ENCODE peak calls at places on chromosomes 4 and X, in five cellular contexts. One of them, this sample, is unnamed.

GRCh38 chr4:7320413-7320812 is 114.3 kb downstream of the PSAPL1 start:
- DNase-seq in Right ventricle myocardium superior: no peak
- DNase-seq in NCI-H1105 treated with DMSO at 0.1 percent for 48 hours: peak
- DNase-seq in endodermal cell: no peak
- DNase-seq in NCI-H1092: no peak
- DNase-seq in this sample: peak

GRCh38 chr4:77012726-77013125 is 63.1 kb downstream of the CCNI start:
- DNase-seq in Right ventricle myocardium superior: peak
- DNase-seq in endodermal cell: no peak
- DNase-seq in NCI-H1105 treated with DMSO at 0.1 percent for 48 hours: no peak
- DNase-seq in NCI-H1092: no peak
- DNase-seq in this sample: no peak

GRCh38 chrX:35670894-35671293 is 127.2 kb upstream of the MAGEB16 start:
- DNase-seq in NCI-H1105 treated with DMSO at 0.1 percent for 48 hours: no peak
- DNase-seq in Right ventricle myocardium superior: no peak
- DNase-seq in endodermal cell: no peak
- DNase-seq in NCI-H1092: no peak
- DNase-seq in this sample: no peak

GRCh38 chr4:41209901-41210300 is 4.4 kb downstream of the APBB2 start:
- DNase-seq in endodermal cell: no peak
- DNase-seq in NCI-H1105 treated with DMSO at 0.1 percent for 48 hours: no peak
- DNase-seq in Right ventricle myocardium superior: no peak
- DNase-seq in NCI-H1092: no peak
- DNase-seq in this sample: no peak

GRCh38 chr4:53147179-53147578 is 218.7 kb downstream of the SCFD2 start:
- DNase-seq in NCI-H1092: no peak
- DNase-seq in NCI-H1105 treated with DMSO at 0.1 percent for 48 hours: no peak
- DNase-seq in Right ventricle myocardium superior: no peak
- DNase-seq in endodermal cell: no peak
- DNase-seq in this sample: no peak

GRCh38 chr4:6124386-6125102 is 75.8 kb downstream of the JAKMIP1 start:
- DNase-seq in NCI-H1092: no peak
- DNase-seq in Right ventricle myocardium superior: no peak
- DNase-seq in endodermal cell: peak
- DNase-seq in NCI-H1105 treated with DMSO at 0.1 percent for 48 hours: no peak
- DNase-seq in this sample: peak

GRCh38 chr4:33561259-33561658 is 2683.1 kb downstream of the ARAP2 start:
- DNase-seq in NCI-H1105 treated with DMSO at 0.1 percent for 48 hours: no peak
- DNase-seq in NCI-H1092: no peak
- DNase-seq in Right ventricle myocardium superior: no peak
- DNase-seq in endodermal cell: no peak
- DNase-seq in this sample: no peak

GRCh38 chr4:140116442-140117104 is 37.4 kb downstream of the MAML3 start:
- DNase-seq in NCI-H1092: no peak
- DNase-seq in Right ventricle myocardium superior: no peak
- DNase-seq in NCI-H1105 treated with DMSO at 0.1 percent for 48 hours: no peak
- DNase-seq in endodermal cell: no peak
- DNase-seq in this sample: peak

GRCh38 chr4:3115637-3116300 is 41.3 kb downstream of the HTT start:
- DNase-seq in NCI-H1105 treated with DMSO at 0.1 percent for 48 hours: no peak
- DNase-seq in endodermal cell: no peak
- DNase-seq in Right ventricle myocardium superior: no peak
- DNase-seq in NCI-H1092: no peak
- DNase-seq in this sample: no peak

GRCh38 chr4:176534566-176534965 is 214.8 kb downstream of the SPCS3 start:
- DNase-seq in endodermal cell: no peak
- DNase-seq in NCI-H1105 treated with DMSO at 0.1 percent for 48 hours: no peak
- DNase-seq in NCI-H1092: no peak
- DNase-seq in Right ventricle myocardium superior: no peak
- DNase-seq in this sample: peak

GRCh38 chrX:48516987-48517386 is 4.6 kb upstream of the EBP start:
- DNase-seq in Right ventricle myocardium superior: no peak
- DNase-seq in NCI-H1092: no peak
- DNase-seq in endodermal cell: no peak
- DNase-seq in NCI-H1105 treated with DMSO at 0.1 percent for 48 hours: no peak
- DNase-seq in this sample: no peak

GRCh38 chr4:121200795-121201472 is 36.8 kb upstream of the TNIP3 start:
- DNase-seq in endodermal cell: no peak
- DNase-seq in NCI-H1092: no peak
- DNase-seq in Right ventricle myocardium superior: no peak
- DNase-seq in NCI-H1105 treated with DMSO at 0.1 percent for 48 hours: no peak
- DNase-seq in this sample: no peak

GRCh38 chr4:138104462-138104775 is 137.7 kb downstream of the SLC7A11 start:
- DNase-seq in NCI-H1092: no peak
- DNase-seq in endodermal cell: no peak
- DNase-seq in Right ventricle myocardium superior: no peak
- DNase-seq in NCI-H1105 treated with DMSO at 0.1 percent for 48 hours: no peak
- DNase-seq in this sample: no peak

GRCh38 chr4:142291299-142291698 is 554.8 kb downstream of the INPP4B start:
- DNase-seq in NCI-H1105 treated with DMSO at 0.1 percent for 48 hours: no peak
- DNase-seq in Right ventricle myocardium superior: no peak
- DNase-seq in NCI-H1092: no peak
- DNase-seq in endodermal cell: no peak
- DNase-seq in this sample: no peak

GRCh38 chr4:22502895-22503814 is 12.7 kb downstream of the ADGRA3 start:
- DNase-seq in NCI-H1105 treated with DMSO at 0.1 percent for 48 hours: no peak
- DNase-seq in NCI-H1092: no peak
- DNase-seq in Right ventricle myocardium superior: no peak
- DNase-seq in endodermal cell: no peak
- DNase-seq in this sample: no peak

GRCh38 chrX:140821280-140821679 is 111.7 kb downstream of the LINC00632 start:
- DNase-seq in NCI-H1105 treated with DMSO at 0.1 percent for 48 hours: no peak
- DNase-seq in endodermal cell: peak
- DNase-seq in NCI-H1092: no peak
- DNase-seq in Right ventricle myocardium superior: no peak
- DNase-seq in this sample: no peak

GRCh38 chrX:119887721-119888425 is 7.8 kb upstream of the AKAP14 start:
- DNase-seq in endodermal cell: peak
- DNase-seq in NCI-H1092: peak
- DNase-seq in NCI-H1105 treated with DMSO at 0.1 percent for 48 hours: peak
- DNase-seq in Right ventricle myocardium superior: peak
- DNase-seq in this sample: peak

GRCh38 chr4:152356428-152357034 is 179.4 kb downstream of the FBXW7 start:
- DNase-seq in NCI-H1105 treated with DMSO at 0.1 percent for 48 hours: no peak
- DNase-seq in Right ventricle myocardium superior: no peak
- DNase-seq in NCI-H1092: no peak
- DNase-seq in endodermal cell: no peak
- DNase-seq in this sample: no peak

GRCh38 chrX:120840826-120841225 is 34.8 kb downstream of the CT47B1 start:
- DNase-seq in NCI-H1105 treated with DMSO at 0.1 percent for 48 hours: no peak
- DNase-seq in NCI-H1092: no peak
- DNase-seq in Right ventricle myocardium superior: no peak
- DNase-seq in endodermal cell: no peak
- DNase-seq in this sample: no peak

GRCh38 chr4:128488055-128488705 is 200.6 kb upstream of the PGRMC2 start:
- DNase-seq in endodermal cell: no peak
- DNase-seq in NCI-H1092: no peak
- DNase-seq in Right ventricle myocardium superior: no peak
- DNase-seq in NCI-H1105 treated with DMSO at 0.1 percent for 48 hours: no peak
- DNase-seq in this sample: no peak

GRCh38 chr4:37008199-37008598 is 236.3 kb upstream of the NWD2 start:
- DNase-seq in NCI-H1092: no peak
- DNase-seq in endodermal cell: no peak
- DNase-seq in Right ventricle myocardium superior: no peak
- DNase-seq in NCI-H1105 treated with DMSO at 0.1 percent for 48 hours: peak
- DNase-seq in this sample: no peak

GRCh38 chrX:40449396-40449795 is 131.4 kb upstream of the ATP6AP2 start:
- DNase-seq in Right ventricle myocardium superior: no peak
- DNase-seq in endodermal cell: no peak
- DNase-seq in NCI-H1092: peak
- DNase-seq in NCI-H1105 treated with DMSO at 0.1 percent for 48 hours: peak
- DNase-seq in this sample: no peak

GRCh38 chr4:72366601-72367000 is 202.4 kb downstream of the ADAMTS3 start:
- DNase-seq in endodermal cell: no peak
- DNase-seq in NCI-H1105 treated with DMSO at 0.1 percent for 48 hours: no peak
- DNase-seq in Right ventricle myocardium superior: no peak
- DNase-seq in NCI-H1092: no peak
- DNase-seq in this sample: no peak

GRCh38 chr4:7335363-7336066 is 99.2 kb downstream of the PSAPL1 start:
- DNase-seq in Right ventricle myocardium superior: peak
- DNase-seq in NCI-H1105 treated with DMSO at 0.1 percent for 48 hours: peak
- DNase-seq in NCI-H1092: no peak
- DNase-seq in endodermal cell: peak
- DNase-seq in this sample: peak

GRCh38 chrX:111719426-111720210 is 38.6 kb downstream of the ALG13 start:
- DNase-seq in NCI-H1092: no peak
- DNase-seq in NCI-H1105 treated with DMSO at 0.1 percent for 48 hours: peak
- DNase-seq in Right ventricle myocardium superior: no peak
- DNase-seq in endodermal cell: no peak
- DNase-seq in this sample: no peak

GRCh38 chrX:41563881-41564280 is 116.7 kb downstream of the NYX start:
- DNase-seq in NCI-H1092: no peak
- DNase-seq in NCI-H1105 treated with DMSO at 0.1 percent for 48 hours: no peak
- DNase-seq in Right ventricle myocardium superior: no peak
- DNase-seq in endodermal cell: no peak
- DNase-seq in this sample: no peak

GRCh38 chr4:1299301-1299860 is 9.7 kb downstream of the MAEA start:
- DNase-seq in NCI-H1105 treated with DMSO at 0.1 percent for 48 hours: no peak
- DNase-seq in endodermal cell: no peak
- DNase-seq in Right ventricle myocardium superior: no peak
- DNase-seq in NCI-H1092: no peak
- DNase-seq in this sample: no peak

GRCh38 chr4:6324999-6325790 is 55.5 kb downstream of the WFS1 start:
- DNase-seq in Right ventricle myocardium superior: peak
- DNase-seq in NCI-H1092: no peak
- DNase-seq in NCI-H1105 treated with DMSO at 0.1 percent for 48 hours: no peak
- DNase-seq in endodermal cell: peak
- DNase-seq in this sample: no peak

GRCh38 chr4:20323991-20324390 is 72.3 kb downstream of the SLIT2 start:
- DNase-seq in Right ventricle myocardium superior: no peak
- DNase-seq in endodermal cell: no peak
- DNase-seq in NCI-H1092: no peak
- DNase-seq in NCI-H1105 treated with DMSO at 0.1 percent for 48 hours: no peak
- DNase-seq in this sample: peak

This sample was measured in islet precursor cell.